ENCODE peak calls at places on chromosomes 13 and 19, in seven cellular contexts. D, N, Z, Q, Y, J and F are unnamed samples. For H3K4me1, the result is how much of the 10 kb centered on the place peaks cover.

GRCh38 chr13:43128504-43128929 is 105.1 kb downstream of the DNAJC15 start:
- DNase-seq in Q (peak), Z (no peak), Y (no peak), J (no peak), D (peak), N (peak), F (no peak)

GRCh38 chr19:6740589-6741348 is 1.3 kb downstream of the TRIP10 start:
- DNase-seq in J (peak), Z (peak), D (peak), Q (peak), Y (peak), N (peak), F (peak)

GRCh38 chr13:36006347-36006746 is 124.8 kb downstream of the DCLK1 start:
- DNase-seq in N (no peak), Z (no peak), D (no peak), J (no peak), Y (peak), Q (no peak), F (no peak)

GRCh38 chr19:33458171-33458633 is 63.4 kb downstream of the PEPD start:
- DNase-seq in J (no peak), Z (no peak), Y (no peak), N (no peak), Q (no peak), D (no peak), F (no peak)

GRCh38 chr19:51147663-51148062 is 5.6 kb downstream of the SIGLEC7 start:
- DNase-seq in J (no peak), Z (no peak), D (no peak), Q (no peak), Y (no peak), N (peak), F (no peak)

GRCh38 chr13:106701810-106702341 is 133.9 kb upstream of the ARGLU1 start:
- DNase-seq in Z (no peak), N (no peak), J (no peak), D (peak), Y (no peak), Q (no peak), F (no peak)

GRCh38 chr19:41616785-41617621 is 9.9 kb downstream of the CEACAM4 start:
- DNase-seq in Z (no peak), N (peak), J (peak), Y (no peak), Q (no peak), D (no peak), F (no peak)

GRCh38 chr19:10871711-10872550 is 578 bp downstream of the CARM1 start:
- DNase-seq in D (peak), N (peak), J (peak), Z (peak), Q (peak), Y (peak), F (peak)

GRCh38 chr19:10074153-10074552 is 12.0 kb upstream of the SHFL start:
- DNase-seq in Z (no peak), N (peak), Y (no peak), J (peak), Q (no peak), D (no peak), F (no peak)

GRCh38 chr19:17325881-17326594 is 8.6 kb downstream of the ANO8 start:
- DNase-seq in D (no peak), J (no peak), Z (no peak), N (no peak), Y (no peak), Q (no peak), F (peak)

GRCh38 chr19:44623080-44623479 is 9.7 kb downstream of the IGSF23 start:
- DNase-seq in Q (no peak), N (no peak), Z (no peak), D (no peak), J (peak), Y (no peak), F (no peak)

GRCh38 chr19:47826800-47827199 is 5.1 kb downstream of the CRX start:
- DNase-seq in Q (no peak), D (no peak), Y (no peak), J (no peak), Z (no peak), N (no peak), F (no peak)

GRCh38 chr13:109036091-109036490 is 406.7 kb downstream of the MYO16 start:
- DNase-seq in Z (no peak), D (no peak), Y (no peak), N (no peak), Q (no peak), J (no peak), F (no peak)

GRCh38 chr19:53079313-53079924 is 23.8 kb downstream of the ZNF160 start:
- DNase-seq in J (no peak), Z (no peak), N (no peak), Y (no peak), D (no peak), Q (no peak), F (no peak)

GRCh38 chr19:48194041-48194871 is 23.8 kb downstream of the ZSWIM9 start:
- DNase-seq in N (peak), Q (no peak), Z (no peak), D (no peak), J (peak), Y (no peak), F (peak)

GRCh38 chr19:33624586-33625153 is 2.9 kb downstream of the CHST8 start:
- DNase-seq in D (no peak), Z (no peak), J (no peak), Q (no peak), N (no peak), Y (no peak), F (no peak)

GRCh38 chr19:2561221-2561620 is 85.3 kb downstream of the GADD45B start:
- DNase-seq in Z (no peak), Q (no peak), Y (no peak), J (no peak), N (no peak), D (no peak), F (no peak)
- H3K4me1 ChIP-seq in Z (under half), Q (under half), Y (under half), J (under half), N (under half), D (under half), F (under half)

GRCh38 chr19:29495091-29495490 is 30.7 kb upstream of the VSTM2B start:
- DNase-seq in Q (no peak), Y (peak), J (no peak), N (no peak), D (no peak), Z (no peak), F (no peak)

GRCh38 chr19:29491491-29491890 is 34.3 kb upstream of the VSTM2B start:
- DNase-seq in Q (no peak), D (no peak), Z (no peak), Y (peak), N (no peak), J (no peak), F (no peak)

GRCh38 chr19:29491995-29492577 is 33.7 kb upstream of the VSTM2B start:
- DNase-seq in Z (no peak), Q (no peak), N (no peak), J (no peak), D (no peak), Y (no peak), F (no peak)

GRCh38 chr19:29495971-29496441 is 29.8 kb upstream of the VSTM2B start:
- DNase-seq in Y (peak), J (no peak), Q (no peak), N (no peak), D (no peak), Z (no peak), F (no peak)

DNA sequence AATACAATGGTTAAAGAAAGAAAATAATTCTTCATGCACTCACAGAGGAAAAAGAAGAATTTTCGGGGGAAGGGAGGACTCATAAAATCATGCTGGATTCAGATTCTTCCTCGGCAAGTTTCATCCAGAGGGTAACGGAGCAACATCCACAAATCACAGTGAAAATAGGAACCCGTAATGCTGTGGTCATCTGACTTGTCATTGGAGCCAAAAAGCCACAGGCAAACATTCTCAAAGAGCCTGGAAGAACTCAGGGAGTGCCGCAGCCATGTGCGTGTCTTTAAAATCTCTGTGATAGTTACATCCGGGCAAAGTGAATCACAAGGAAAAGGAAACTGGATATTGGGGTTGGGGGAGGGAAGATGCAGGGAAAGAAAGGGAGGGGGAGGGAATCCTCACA is 33.0 kb upstream of the VSTM2B start:
- DNase-seq in J (no peak), Z (no peak), D (no peak), Q (no peak), Y (no peak), N (no peak), F (no peak)
- H3K4me1 ChIP-seq in J (under half), Z (under half), D (under half), Q (under half), Y (under half), N (under half), F (under half)

DNA sequence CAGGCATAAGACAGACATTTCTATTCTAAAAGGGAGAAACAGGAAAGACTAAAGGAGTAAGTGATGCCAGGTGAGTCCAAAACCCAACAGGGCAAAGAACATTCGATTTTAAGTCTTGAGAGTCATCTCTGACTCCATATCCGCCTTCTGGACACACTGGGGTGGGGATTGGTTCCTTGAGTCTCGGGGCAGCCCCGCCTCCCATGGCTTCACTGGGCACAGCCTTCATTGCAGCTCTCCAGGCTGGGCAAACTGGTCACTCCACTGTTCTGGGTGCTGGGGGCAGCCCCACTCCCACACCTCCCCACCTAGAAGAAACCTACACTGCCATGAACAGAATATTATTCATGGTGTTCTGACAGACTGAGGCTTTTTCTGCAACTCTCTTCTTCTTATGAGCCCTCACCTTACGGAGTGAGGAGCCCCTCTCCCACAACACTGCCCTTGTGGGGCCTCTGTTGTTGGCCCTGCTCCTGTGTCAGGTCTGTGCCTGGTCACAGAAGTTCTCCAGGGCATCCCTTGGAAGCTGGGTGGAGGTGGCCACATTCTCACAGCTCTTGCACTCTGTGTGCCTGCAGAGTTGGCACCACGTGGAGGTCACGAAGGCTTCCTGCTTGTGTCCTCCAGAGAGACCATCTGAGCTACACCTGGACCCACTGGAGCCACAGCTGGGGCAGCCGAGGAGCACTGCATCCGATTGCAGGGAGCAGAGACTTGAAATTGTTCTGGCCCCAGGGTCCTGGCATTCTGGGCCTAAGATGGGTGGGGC is 95.4 kb downstream of the COL4A2 start:
- DNase-seq in D (peak), N (no peak), Z (no peak), Y (no peak), Q (no peak), J (no peak), F (no peak)
- H3K4me1 ChIP-seq in D (half or more), N (under half), Z (under half), Y (under half), Q (under half), J (half or more), F (under half)

DNA sequence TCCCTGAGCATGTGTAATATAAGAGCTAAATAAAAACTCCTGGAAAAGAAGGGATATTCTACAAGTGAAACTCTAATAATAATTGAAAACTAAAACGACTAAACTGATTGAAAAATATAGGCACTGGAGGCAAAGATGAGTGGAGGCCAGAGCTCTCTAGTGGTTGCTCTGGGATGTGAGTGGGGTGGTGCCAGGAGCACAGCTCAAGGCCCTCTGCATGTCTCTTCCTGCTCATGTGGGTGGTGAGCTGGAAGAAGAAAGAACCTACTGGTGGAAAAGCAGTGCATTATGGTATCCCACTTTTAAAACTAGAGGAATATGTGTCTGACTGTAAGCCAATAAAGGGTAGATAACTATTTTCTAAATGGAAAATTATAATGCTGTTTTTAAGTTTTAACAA is 15.8 kb upstream of the ARHGEF7 start:
- DNase-seq in N (no peak), Y (no peak), Q (no peak), J (no peak), D (no peak), Z (no peak), F (no peak)
- H3K4me1 ChIP-seq in N (under half), Y (under half), Q (under half), J (under half), D (under half), Z (under half), F (under half)

GRCh38 chr13:40969169-40969901 is 49.8 kb downstream of the ELF1 start:
- DNase-seq in Q (no peak), D (no peak), Z (no peak), J (no peak), N (no peak), Y (no peak), F (no peak)

GRCh38 chr13:40973409-40973808 is 45.7 kb downstream of the ELF1 start:
- DNase-seq in D (no peak), Q (no peak), Z (no peak), J (no peak), Y (no peak), N (no peak), F (no peak)

GRCh38 chr13:40968416-40969000 is 50.6 kb downstream of the ELF1 start:
- DNase-seq in Q (no peak), D (no peak), J (peak), Y (no peak), Z (no peak), N (no peak), F (no peak)

GRCh38 chr13:40971321-40971720 is 47.8 kb downstream of the ELF1 start:
- DNase-seq in Z (no peak), N (no peak), Q (no peak), J (no peak), D (no peak), Y (no peak), F (no peak)

DNA sequence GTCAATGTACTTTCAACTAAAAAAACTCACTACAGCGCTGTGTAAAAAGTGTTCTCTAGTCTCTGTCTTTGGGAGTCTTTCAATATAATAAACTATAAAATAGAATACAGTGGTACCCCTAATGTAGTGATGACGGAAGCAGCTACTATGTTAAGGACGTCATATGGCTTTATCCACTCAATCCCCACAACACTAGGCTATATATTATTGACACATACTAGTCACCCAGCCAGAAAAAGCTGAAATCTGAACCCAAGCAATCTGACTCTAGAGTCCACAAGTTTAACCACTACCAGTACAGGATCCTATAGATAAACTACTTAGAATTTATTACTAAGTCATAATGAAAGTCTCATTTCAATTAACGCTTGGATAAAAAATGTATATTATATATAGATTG is 48.3 kb downstream of the ELF1 start:
- DNase-seq in D (no peak), J (no peak), Z (no peak), N (no peak), Y (no peak), Q (no peak), F (no peak)
- H3K4me1 ChIP-seq in D (half or more), J (under half), Z (half or more), N (half or more), Y (half or more), Q (under half), F (under half)

GRCh38 chr13:113419531-113420183 is 33.6 kb downstream of the ADPRHL1 start:
- DNase-seq in Z (no peak), N (no peak), D (no peak), Q (no peak), Y (no peak), J (no peak), F (no peak)
- H3K4me1 ChIP-seq in Z (under half), N (under half), D (under half), Q (under half), Y (under half), J (under half), F (under half)

GRCh38 chr13:20708216-20708615 is 4.7 kb downstream of the IL17D start:
- DNase-seq in Z (no peak), Y (no peak), J (peak), Q (no peak), D (no peak), N (no peak), F (no peak)

GRCh38 chr13:20703785-20704458 is 423 bp downstream of the IL17D start:
- DNase-seq in J (peak), D (peak), Q (peak), N (peak), Y (peak), Z (peak), F (peak)

GRCh38 chr13:20709369-20709768 is 5.9 kb downstream of the IL17D start:
- DNase-seq in Y (no peak), Q (no peak), N (no peak), D (no peak), J (no peak), Z (no peak), F (no peak)

GRCh38 chr13:20704459-20705069 is 1.1 kb downstream of the IL17D start:
- DNase-seq in N (no peak), J (no peak), Y (no peak), Z (no peak), Q (no peak), D (no peak), F (no peak)

GRCh38 chr13:20706661-20707060 is 3.2 kb downstream of the IL17D start:
- DNase-seq in J (no peak), N (no peak), Z (no peak), Q (no peak), D (no peak), Y (no peak), F (no peak)
- H3K4me1 ChIP-seq in J (under half), N (under half), Z (under half), Q (under half), D (under half), Y (under half), F (under half)

GRCh38 chr19:8363803-8364771 is at the start of gene ANGPTL4:
- DNase-seq in J (peak), Z (peak), Q (peak), Y (peak), N (no peak), D (peak), F (peak)
- H3K4me1 ChIP-seq in J (under half), Z (half or more), Q (under half), Y (half or more), N (under half), D (half or more), F (half or more)

DNA sequence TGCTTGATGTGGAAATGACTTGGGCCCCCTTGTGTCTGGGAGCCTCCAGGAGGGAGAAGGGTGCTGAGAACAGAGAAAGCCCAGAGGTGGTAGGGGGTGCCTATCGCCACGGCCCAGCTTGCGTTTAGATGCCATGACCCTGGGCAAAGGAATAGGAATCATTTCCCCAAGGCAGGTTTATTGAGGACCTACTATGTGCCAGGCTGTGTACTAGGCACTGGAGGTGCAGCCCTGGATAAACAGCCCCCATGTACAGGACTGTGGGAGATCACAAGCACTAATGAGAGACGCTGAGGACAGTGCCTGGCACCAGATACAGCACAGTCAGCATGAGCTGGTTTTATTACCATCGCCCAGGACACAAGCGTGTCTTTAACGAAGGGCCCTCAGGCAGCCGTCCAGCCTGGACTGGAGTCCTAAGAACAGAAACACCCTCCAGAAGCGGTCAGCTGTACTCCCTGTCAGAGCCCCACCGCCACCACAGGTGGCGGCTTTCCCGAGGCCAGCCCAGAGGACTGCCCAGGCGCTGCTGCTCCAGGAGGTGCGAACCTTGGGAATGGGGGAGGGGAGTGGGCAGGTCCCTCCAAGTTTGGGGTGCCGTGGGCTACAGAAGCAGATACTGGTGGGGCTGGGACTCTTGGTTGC is 4.6 kb downstream of the TMEM147 start:
- DNase-seq in D (no peak), Y (no peak), N (no peak), Z (no peak), Q (no peak), J (no peak), F (no peak)
- H3K4me1 ChIP-seq in D (under half), Y (under half), N (under half), Z (under half), Q (under half), J (under half), F (under half)

DNA sequence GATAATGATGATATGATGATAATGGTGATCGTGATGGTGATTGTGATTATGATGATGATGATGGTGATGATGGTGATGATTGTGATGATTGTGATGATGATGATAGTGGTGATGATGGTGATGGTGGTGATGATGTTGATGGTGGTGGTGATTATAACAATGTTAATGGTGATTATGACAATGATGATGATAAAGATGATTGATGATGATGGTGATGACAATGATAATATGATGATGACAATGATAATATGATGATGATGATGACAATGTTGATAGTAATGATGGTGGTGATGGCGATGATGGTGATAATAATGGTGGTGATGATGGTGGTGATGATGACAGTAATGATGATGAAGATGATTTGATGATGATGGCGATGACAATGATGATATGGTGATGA is 34.1 kb upstream of the ZNF536 start:
- DNase-seq in D (no peak), J (no peak), Y (no peak), Q (no peak), N (no peak), Z (no peak), F (no peak)
- H3K4me1 ChIP-seq in D (under half), J (under half), Y (under half), Q (under half), N (half or more), Z (under half), F (under half)